ENCODE peak calls at places on chromosomes 13 and 19, in five cellular contexts. N is AG04449, J is HL-60, C is A673, Z is kidney. Y is an unnamed sample.

GRCh38 chr19:1113986-1114483 is 10.2 kb downstream of the GPX4 start:
- DNase-seq in Z (peak), J (no peak), C (no peak), N (no peak), Y (no peak)

GRCh38 chr19:1026189-1027019 is at the start of gene CNN2:
- DNase-seq in J (no peak), C (peak), Z (peak), N (no peak), Y (no peak)

GRCh38 chr19:48646912-48647216 is 877 bp upstream of the CA11 start:
- DNase-seq in N (no peak), J (no peak), Z (no peak), C (no peak), Y (no peak)

GRCh38 chr13:24307211-24308067 is 1.9 kb upstream of the C1QTNF9 start:
- DNase-seq in C (no peak), Z (no peak), N (no peak), J (no peak), Y (no peak)

GRCh38 chr13:20149762-20150161 is 11.1 kb downstream of the GJA3 start:
- DNase-seq in J (no peak), Z (no peak), C (no peak), N (no peak), Y (no peak)

GRCh38 chr13:21691928-21692327 is 21.1 kb downstream of the FGF9 start:
- DNase-seq in Z (no peak), N (no peak), C (no peak), J (no peak), Y (no peak)

GRCh38 chr19:17754634-17755532 is 3.6 kb downstream of the FCHO1 start:
- DNase-seq in Z (no peak), N (no peak), J (no peak), C (no peak), Y (peak)

GRCh38 chr13:32824061-32824460 is 192.2 kb upstream of the KL start:
- DNase-seq in N (no peak), J (no peak), C (no peak), Z (no peak), Y (no peak)

GRCh38 chr19:48989701-48990291 is 3.3 kb downstream of the GYS1 start:
- DNase-seq in J (no peak), N (no peak), C (no peak), Z (no peak), Y (no peak)

GRCh38 chr19:50481351-50482149 is 4.9 kb upstream of the GARIN5A start:
- DNase-seq in J (no peak), Z (peak), N (no peak), C (no peak), Y (no peak)

GRCh38 chr19:49997709-49998108 is 27.5 kb downstream of the VRK3 start:
- DNase-seq in Z (no peak), J (peak), C (peak), N (no peak), Y (no peak)

GRCh38 chr19:31167695-31168094 is 181.5 kb downstream of the TSHZ3 start:
- DNase-seq in C (no peak), N (no peak), J (no peak), Z (no peak), Y (no peak)

GRCh38 chr13:96772426-96772825 is 221.8 kb downstream of the OXGR1 start:
- DNase-seq in N (no peak), J (no peak), Z (no peak), C (no peak), Y (no peak)

GRCh38 chr13:19618925-19619324 is 14.5 kb upstream of the MPHOSPH8 start:
- DNase-seq in J (no peak), Z (no peak), C (peak), N (no peak), Y (no peak)

GRCh38 chr13:23644527-23644926 is 74.3 kb downstream of the TNFRSF19 start:
- DNase-seq in N (no peak), C (no peak), Z (no peak), J (no peak), Y (no peak)

GRCh38 chr19:19257836-19258588 is 15.1 kb downstream of the TM6SF2 start:
- DNase-seq in C (no peak), N (no peak), Z (no peak), J (no peak), Y (no peak)

GRCh38 chr13:35855531-35856019 is 275.6 kb downstream of the DCLK1 start:
- DNase-seq in N (no peak), Z (no peak), J (no peak), C (peak), Y (no peak)

GRCh38 chr13:30730526-30730925 is 4.8 kb upstream of the ALOX5AP start:
- DNase-seq in J (no peak), C (no peak), Z (no peak), N (no peak), Y (no peak)

GRCh38 chr19:38596057-38596981 is 21.4 kb downstream of the MAP4K1 start:
- DNase-seq in Z (no peak), C (peak), J (no peak), N (no peak), Y (no peak)

GRCh38 chr13:25347156-25347555 is 24.6 kb upstream of the ATP8A2 start:
- DNase-seq in C (no peak), J (no peak), N (no peak), Z (no peak), Y (no peak)

GRCh38 chr19:31784631-31785237 is 435.5 kb upstream of the TSHZ3 start:
- DNase-seq in C (no peak), N (no peak), Z (no peak), J (no peak), Y (no peak)

GRCh38 chr19:6238256-6238642 is 41.5 kb downstream of the MLLT1 start:
- DNase-seq in J (no peak), C (no peak), Z (no peak), N (no peak), Y (no peak)

GRCh38 chr13:45473627-45474026 is 8.9 kb downstream of the COG3 start:
- DNase-seq in C (peak), Z (no peak), J (no peak), N (no peak), Y (no peak)

GRCh38 chr19:28454083-28454482 is 758.9 kb downstream of the UQCRFS1 start:
- DNase-seq in J (no peak), Z (no peak), N (no peak), C (no peak), Y (no peak)

GRCh38 chr13:59774511-59774911 is 389.2 kb downstream of the DIAPH3 start:
- DNase-seq in C (peak), J (no peak), N (peak), Z (no peak), Y (no peak)

GRCh38 chr19:42762782-42763181 is 2.7 kb downstream of the PSG8 start:
- DNase-seq in Z (no peak), J (no peak), C (no peak), N (no peak), Y (no peak)

GRCh38 chr13:95267662-95268369 is 33.4 kb downstream of the ABCC4 start:
- DNase-seq in N (peak), C (peak), Z (peak), J (no peak), Y (no peak)

GRCh38 chr19:35756373-35757230 is at the start of gene HSPB6:
- DNase-seq in J (no peak), N (no peak), Z (peak), C (no peak), Y (no peak)

GRCh38 chr19:35755160-35755549 is 1.7 kb downstream of the HSPB6 start:
- DNase-seq in J (no peak), Z (no peak), C (no peak), N (no peak), Y (no peak)

GRCh38 chr19:35757231-35757748 is 461 bp upstream of the HSPB6 start:
- DNase-seq in Z (peak), N (peak), J (no peak), C (peak), Y (no peak)

GRCh38 chr19:35754365-35755139 is 2.3 kb downstream of the HSPB6 start:
- DNase-seq in J (no peak), C (no peak), N (no peak), Z (no peak), Y (no peak)

GRCh38 chr19:35755550-35756371 is 1.1 kb downstream of the HSPB6 start:
- DNase-seq in N (no peak), C (peak), J (no peak), Z (peak), Y (no peak)
- H3K4me3 ChIP-seq in N (peak), C (peak), J (no peak), Z (no peak), Y (no peak)

GRCh38 chr19:11194173-11194572 is 3.2 kb downstream of the KANK2 start:
- DNase-seq in C (no peak), N (no peak), J (no peak), Z (no peak), Y (no peak)

GRCh38 chr19:11192957-11193939 is 4.1 kb downstream of the KANK2 start:
- DNase-seq in N (no peak), J (no peak), Z (peak), C (no peak), Y (no peak)

GRCh38 chr19:11195681-11196080 is 1.7 kb downstream of the KANK2 start:
- DNase-seq in Z (no peak), N (no peak), J (no peak), C (no peak), Y (no peak)

GRCh38 chr19:11195169-11195568 is 2.2 kb downstream of the KANK2 start:
- DNase-seq in C (no peak), Z (peak), N (no peak), J (no peak), Y (no peak)

DNA sequence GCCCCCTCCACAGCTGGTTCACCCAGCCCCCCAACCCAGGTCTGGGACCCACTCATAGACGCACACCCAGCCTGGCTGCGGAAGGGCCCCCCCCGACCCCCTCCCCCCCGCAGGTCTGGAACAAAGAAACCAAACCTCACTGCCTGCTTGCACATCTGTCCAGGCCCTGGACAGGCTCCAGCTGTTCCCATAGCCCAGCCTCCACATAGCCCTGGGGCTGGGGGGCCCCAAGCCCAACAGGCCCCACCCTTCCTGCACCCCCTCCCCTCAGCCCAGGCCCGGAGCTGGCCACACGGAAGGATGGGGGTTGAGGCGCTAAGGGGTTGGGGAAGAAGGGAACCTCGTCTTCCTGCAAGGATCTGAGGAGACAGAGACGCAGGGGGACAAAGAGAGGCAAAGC is 2.7 kb downstream of the KANK2 start:
- DNase-seq in N (no peak), Z (no peak), C (no peak), J (no peak), Y (no peak)
- H3K4me3 ChIP-seq in N (peak), Z (no peak), C (peak), J (no peak), Y (no peak)

GRCh38 chr13:110850840-110851239 is 64.0 kb downstream of the ANKRD10 start:
- DNase-seq in J (no peak), C (no peak), Z (no peak), N (no peak), Y (no peak)
- H3K4me3 ChIP-seq in J (no peak), C (no peak), Z (no peak), N (no peak), Y (no peak)

GRCh38 chr19:55304279-55304978 is 20.6 kb downstream of the BRSK1 start:
- DNase-seq in N (no peak), C (peak), J (no peak), Z (no peak), Y (no peak)

GRCh38 chr19:55299991-55300390 is 16.2 kb downstream of the BRSK1 start:
- DNase-seq in N (no peak), C (no peak), J (no peak), Z (no peak), Y (no peak)

GRCh38 chr19:55303477-55303876 is 19.7 kb downstream of the BRSK1 start:
- DNase-seq in N (no peak), J (no peak), Z (no peak), C (no peak), Y (no peak)

GRCh38 chr19:55300821-55301458 is 17.1 kb downstream of the BRSK1 start:
- DNase-seq in J (no peak), Z (no peak), N (no peak), C (no peak), Y (no peak)

GRCh38 chr19:55301459-55302331 is 17.9 kb downstream of the BRSK1 start:
- DNase-seq in C (peak), Z (peak), J (peak), N (no peak), Y (no peak)
- H3K4me3 ChIP-seq in C (peak), Z (peak), J (peak), N (peak), Y (peak)

Y was measured in GM12864.